ENCODE peak calls at places on chromosome 11, in five cellular contexts. G is CD8-positive, alpha-beta T cell; M is lower lobe of right lung; J is fibroblast of lung; I is PC-3. R is an unnamed sample.

GRCh38 chr11:6437423-6437822 is 3.4 kb downstream of the HPX start:
- DNase-seq in G (no peak), M (no peak), J (no peak), I (no peak), R (no peak)

GRCh38 chr11:111310723-111311122 is 12.4 kb downstream of the POU2AF3 start:
- DNase-seq in G (no peak), M (no peak), J (no peak), I (no peak), R (no peak)

GRCh38 chr11:56968524-56968923 is 20.2 kb upstream of the OR5AK2 start:
- DNase-seq in G (no peak), M (no peak), J (no peak), I (no peak), R (no peak)

GRCh38 chr11:120352405-120352804 is 16.2 kb downstream of the ARHGEF12 start:
- DNase-seq in G (no peak), M (no peak), J (no peak), I (no peak), R (no peak)

GRCh38 chr11:18408558-18409242 is 3.4 kb upstream of the LDHC start:
- DNase-seq in G (no peak), M (no peak), J (no peak), I (peak; percentile 18), R (no peak)

GRCh38 chr11:45472713-45473317 is 186.7 kb upstream of the SYT13 start:
- DNase-seq in G (no peak), M (no peak), J (no peak), I (no peak), R (no peak)

GRCh38 chr11:14179126-14179820 is 179.7 kb downstream of the RRAS2 start:
- DNase-seq in G (no peak), M (no peak), J (peak; percentile 8), I (no peak), R (peak; percentile 1)

GRCh38 chr11:118646393-118646792 is 33.1 kb downstream of the TREH start:
- DNase-seq in G (no peak), M (no peak), J (no peak), I (no peak), R (no peak)

DNA sequence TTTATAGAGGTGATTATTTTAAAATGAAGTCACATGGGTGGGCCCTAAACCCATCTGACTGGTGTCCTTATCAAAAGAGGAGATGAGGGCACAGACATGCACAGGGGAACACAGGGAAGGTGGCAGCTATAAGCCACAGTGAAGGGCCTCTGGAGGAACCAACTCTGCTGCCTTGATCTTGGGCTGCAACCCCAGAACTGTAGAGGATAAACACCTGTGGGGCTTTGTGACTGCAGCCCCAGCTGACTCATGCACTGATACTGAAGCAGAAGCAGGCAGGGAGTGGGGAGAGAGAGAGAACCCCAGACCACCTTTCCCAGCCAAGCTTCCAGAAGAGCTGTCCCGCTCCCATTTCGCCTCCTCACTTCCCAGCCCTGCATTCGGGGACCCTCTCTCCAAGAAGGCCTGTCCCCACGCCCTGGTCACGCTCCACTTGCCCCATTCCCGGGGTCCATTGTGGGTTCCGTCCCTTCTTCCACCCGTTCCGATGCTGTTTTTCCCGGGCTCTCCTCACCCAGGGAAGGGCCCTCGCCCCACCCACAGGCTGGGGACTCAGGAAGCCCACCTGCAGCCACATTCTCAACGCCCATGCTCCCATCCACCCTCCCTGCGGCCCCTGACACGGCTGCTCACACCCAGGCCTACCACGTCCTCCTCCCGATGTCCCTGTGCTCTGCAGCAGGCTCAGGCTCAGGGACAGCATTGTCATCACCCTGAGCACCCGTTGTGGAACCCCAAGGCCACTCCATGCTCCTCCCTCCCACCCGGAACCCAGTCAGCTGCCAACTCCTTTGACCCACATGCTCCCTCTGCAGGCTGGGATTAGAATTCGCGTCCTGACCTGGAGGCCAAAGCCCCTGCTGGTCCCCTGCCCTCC is 90.8 kb upstream of the SHANK2 start:
- DNase-seq in G (no peak), M (peak; percentile 57), J (no peak), I (peak; percentile 75), R (peak; percentile 23)
- TF ChIP-seq CTCF in G (no peak), M (peak; percentile 50), J (peak; percentile 67), I (peak; percentile 86), R (peak; percentile 66)

GRCh38 chr11:3835100-3835485 is 5.7 kb downstream of the RHOG start:
- DNase-seq in G (no peak), M (no peak), J (no peak), I (no peak), R (peak; percentile 20)
- H3K4me3 ChIP-seq in G (peak overlapping the region; percentile 26), M (peak overlapping the region; percentile 1), J (no peak overlapping the region), I (no peak overlapping the region), R (no peak overlapping the region)

DNA sequence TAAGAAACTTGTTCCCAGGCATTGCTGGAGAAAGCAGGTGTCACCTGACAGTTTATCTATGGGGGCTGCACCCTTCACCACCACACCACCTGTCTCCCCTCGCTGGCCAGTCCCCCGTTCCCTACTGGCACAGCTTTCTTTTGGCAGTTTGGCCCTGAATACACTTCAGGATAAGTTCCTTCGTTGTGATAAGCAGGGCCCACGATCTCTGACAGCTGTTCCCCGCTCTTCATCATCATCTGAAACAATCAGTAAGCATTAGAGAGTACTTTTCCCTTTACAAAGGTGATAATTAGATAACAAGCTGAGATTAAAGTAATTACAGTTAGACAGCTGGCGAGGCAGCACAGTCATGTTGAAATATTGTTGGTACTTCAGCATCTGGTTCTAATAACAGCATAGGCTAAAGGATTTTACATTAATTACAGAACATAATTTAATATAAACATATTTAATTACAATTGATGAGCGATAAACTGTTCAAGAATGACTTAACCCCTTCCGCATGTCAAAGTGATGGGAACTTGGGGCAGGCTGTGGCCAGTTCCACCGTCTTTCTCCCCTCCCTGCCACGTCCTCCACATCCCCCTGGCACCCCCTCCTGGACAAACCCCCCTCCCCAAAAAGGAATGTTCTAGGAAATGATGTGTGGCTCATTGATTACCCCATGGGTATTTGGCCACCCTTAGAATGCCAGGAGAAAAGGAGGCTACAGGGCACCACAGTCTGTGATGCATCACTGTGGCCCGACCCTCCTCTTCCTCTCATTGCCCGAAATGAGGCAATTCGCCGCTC is 134.8 kb downstream of the RCN1 start:
- DNase-seq in G (no peak), M (no peak), J (no peak), I (no peak), R (no peak)
- TF ChIP-seq CTCF in G (no peak), M (no peak), J (no peak), I (no peak), R (no peak)

DNA sequence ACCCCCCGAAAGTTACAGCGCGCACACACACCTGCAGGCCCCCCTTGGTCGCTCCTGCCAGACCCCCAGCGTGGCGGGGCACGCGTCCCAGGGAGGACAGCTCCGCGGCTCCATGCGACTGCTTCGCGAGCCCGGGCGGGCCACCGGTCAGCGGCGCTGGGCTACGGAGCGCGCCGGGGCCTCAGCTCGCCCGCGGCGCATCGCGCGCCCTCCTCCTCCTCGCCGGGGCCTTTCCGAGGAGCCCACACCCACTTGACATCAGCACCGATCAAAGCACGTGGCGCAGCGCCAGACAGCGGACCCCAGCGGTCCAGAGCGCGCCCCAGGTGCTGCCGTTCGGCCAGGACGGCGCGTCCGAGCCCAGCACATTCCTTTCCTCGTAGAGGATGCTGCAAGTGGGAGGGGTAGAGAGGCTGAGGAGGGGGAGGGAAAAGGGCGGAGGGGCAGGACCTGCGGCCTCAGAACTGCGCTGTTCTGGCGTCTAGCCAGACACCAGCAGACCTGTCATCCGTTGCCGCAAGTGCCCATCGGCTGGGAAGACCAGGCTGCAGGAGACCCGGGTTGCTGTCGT is 88.6 kb downstream of the PLEKHA7 start:
- DNase-seq in G (no peak), M (peak; percentile 62), J (peak; percentile 49), I (peak; percentile 75), R (peak; percentile 21)
- H3K4me3 ChIP-seq in G (no peak overlapping the region), M (peak overlapping the region; percentile 54), J (peak overlapping the region; percentile 24), I (peak overlapping the region; percentile 89), R (peak overlapping the region; percentile 38)

GRCh38 chr11:69920500-69921428 is 101.5 kb upstream of the FGF3 start:
- DNase-seq in G (no peak), M (peak; percentile 30), J (no peak), I (no peak), R (no peak)

GRCh38 chr11:69917529-69917928 is 98.3 kb upstream of the FGF3 start:
- DNase-seq in G (no peak), M (no peak), J (no peak), I (no peak), R (no peak)

GRCh38 chr11:69918231-69918937 is 99.2 kb upstream of the FGF3 start:
- DNase-seq in G (no peak), M (peak; percentile 39), J (no peak), I (no peak), R (no peak)

GRCh38 chr11:69919659-69920499 is 100.7 kb upstream of the FGF3 start:
- DNase-seq in G (no peak), M (peak; percentile 11), J (no peak), I (peak; percentile 17), R (no peak)

DNA sequence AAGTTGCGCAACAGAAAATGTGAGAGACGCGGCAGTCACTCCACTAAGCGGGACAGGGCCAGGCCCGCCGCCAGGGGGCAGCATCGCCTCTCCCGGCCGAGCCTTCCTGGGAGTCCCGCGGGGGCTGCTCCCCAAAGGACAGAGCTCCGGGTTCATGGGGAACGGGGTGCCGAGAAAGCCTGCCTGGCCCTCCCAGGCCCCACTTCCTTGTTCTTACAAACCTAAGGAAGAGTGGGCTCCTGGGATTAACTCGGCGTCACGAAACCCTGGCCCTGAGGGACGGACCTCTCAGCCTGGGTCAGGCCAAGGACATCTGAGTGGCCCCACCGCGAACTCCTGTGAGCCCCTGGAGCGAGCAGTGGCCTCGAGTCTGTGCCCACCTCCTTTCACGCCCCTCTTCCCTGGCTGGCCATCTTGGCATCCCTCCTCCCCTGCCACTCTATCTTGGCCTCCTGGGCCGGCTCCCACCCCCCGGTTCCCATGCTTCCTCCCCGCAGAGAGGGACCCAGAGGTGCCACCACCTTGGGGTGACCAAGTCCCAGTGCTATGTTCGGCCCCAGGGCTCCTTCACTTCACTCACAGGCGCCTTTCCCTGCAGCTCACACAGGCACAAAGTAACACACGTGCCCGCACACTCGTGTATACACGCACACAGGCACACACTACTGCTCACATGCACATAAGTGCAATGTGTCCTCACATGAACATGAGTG is 99.9 kb upstream of the FGF3 start:
- DNase-seq in G (peak; percentile 56), M (peak; percentile 82), J (peak; percentile 47), I (peak; percentile 82), R (peak; percentile 70)
- TF ChIP-seq CTCF in G (peak; percentile 64), M (peak; percentile 90), J (peak; percentile 83), I (peak; percentile 99), R (peak; percentile 93)

GRCh38 chr11:32386770-32387377 is 48.5 kb downstream of the WT1 start:
- DNase-seq in G (no peak), M (no peak), J (peak; percentile 55), I (peak; percentile 11), R (peak; percentile 44)

GRCh38 chr11:32388871-32389770 is 46.2 kb downstream of the WT1 start:
- DNase-seq in G (no peak), M (no peak), J (no peak), I (no peak), R (no peak)

GRCh38 chr11:32390712-32391111 is 44.6 kb downstream of the WT1 start:
- DNase-seq in G (no peak), M (no peak), J (no peak), I (no peak), R (no peak)

GRCh38 chr11:32382339-32383049 is 52.8 kb downstream of the WT1 start:
- DNase-seq in G (no peak), M (no peak), J (peak; percentile 32), I (peak; percentile 11), R (no peak)

DNA sequence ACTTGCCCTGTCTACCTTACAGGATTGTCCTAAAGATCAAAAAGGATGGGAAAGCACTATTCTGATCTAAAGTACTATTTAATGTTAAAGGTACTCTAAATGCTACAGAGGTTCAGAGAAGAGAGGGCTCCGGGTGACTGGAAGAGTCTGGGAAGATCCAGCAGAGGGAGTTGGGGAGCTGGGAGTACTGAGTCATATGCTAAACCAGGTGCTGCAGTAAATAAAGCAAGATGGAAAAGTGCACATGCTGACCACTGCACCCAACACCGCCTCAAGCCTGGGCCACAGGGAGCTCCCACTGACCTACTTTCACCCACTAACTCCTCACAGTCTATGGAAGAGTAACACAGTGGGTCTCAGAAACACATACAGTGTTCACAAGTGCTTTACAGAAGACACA is 49.3 kb downstream of the WT1 start:
- DNase-seq in G (no peak), M (no peak), J (peak; percentile 37), I (peak; percentile 64), R (peak; percentile 75)
- H3K4me3 ChIP-seq in G (no peak overlapping the region), M (no peak overlapping the region), J (no peak overlapping the region), I (no peak overlapping the region), R (no peak overlapping the region)